ENCODE peak calls at places on chromosomes 12 and 14, in six cellular contexts. O is CD8-positive, alpha-beta T cell; A is right lobe of liver; L is adrenal gland; Q is OCI-LY7; K is cardiac muscle cell. P is an unnamed sample.
A peak's percentile ranks its signal among the peaks of the same experiment; 100 is the strongest.

GRCh38 chr14:22448035-22448904 is 140.8 kb downstream of the DAD1 start:
- DNase-seq in O (no peak), A (no peak), L (no peak), Q (peak; percentile 75), K (no peak), P (peak; percentile 42)

GRCh38 chr12:21776242-21776641 is 1.7 kb upstream of the KCNJ8 start:
- DNase-seq in O (no peak), A (peak; percentile 65), L (no peak), Q (no peak), K (peak; percentile 19), P (no peak)

GRCh38 chr14:81710232-81710845 is 176.7 kb upstream of the SEL1L start:
- DNase-seq in O (no peak), A (no peak), L (peak; percentile 45), Q (peak; percentile 52), K (peak; percentile 62), P (no peak)

GRCh38 chr14:72680853-72681640 is 212.9 kb downstream of the DPF3 start:
- DNase-seq in O (no peak), A (no peak), L (no peak), Q (no peak), K (no peak), P (no peak)

GRCh38 chr12:39930066-39930465 is 175.8 kb downstream of the SLC2A13 start:
- DNase-seq in O (no peak), A (no peak), L (no peak), Q (no peak), K (no peak), P (no peak)

GRCh38 chr12:33670284-33670683 is 230.7 kb upstream of the SYT10 start:
- DNase-seq in O (no peak), A (no peak), L (no peak), Q (no peak), K (no peak), P (no peak)

GRCh38 chr12:47361389-47362031 is 281.8 kb upstream of the AMIGO2 start:
- DNase-seq in O (no peak), A (no peak), L (peak; percentile 16), Q (peak; percentile 79), K (no peak), P (peak; percentile 21)

GRCh38 chr14:65115615-65116014 is 13.3 kb upstream of the MAX start:
- DNase-seq in O (no peak), A (no peak), L (no peak), Q (peak; percentile 18), K (no peak), P (no peak)

GRCh38 chr12:132561784-132562156 is 48.6 kb downstream of the LRCOL1 start:
- DNase-seq in O (no peak), A (no peak), L (no peak), Q (peak; percentile 48), K (peak; percentile 48), P (peak; percentile 56)

GRCh38 chr14:22391908-22392307 is 197.1 kb downstream of the DAD1 start:
- DNase-seq in O (no peak), A (no peak), L (peak; percentile 57), Q (peak; percentile 92), K (peak; percentile 68), P (peak; percentile 63)

GRCh38 chr14:83096092-83096491 is 1562.4 kb upstream of the SEL1L start:
- DNase-seq in O (no peak), A (no peak), L (no peak), Q (no peak), K (no peak), P (no peak)

GRCh38 chr14:23066368-23066767 is 9.0 kb upstream of the CDH24 start:
- DNase-seq in O (no peak), A (no peak), L (no peak), Q (no peak), K (no peak), P (no peak)

GRCh38 chr12:77847665-77848431 is 17.2 kb downstream of the NAV3 start:
- DNase-seq in O (no peak), A (no peak), L (no peak), Q (peak; percentile 85), K (no peak), P (no peak)

GRCh38 chr12:31970199-31970598 is 11.0 kb downstream of the RESF1 start:
- DNase-seq in O (no peak), A (no peak), L (no peak), Q (no peak), K (no peak), P (no peak)

GRCh38 chr12:116520801-116521471 is 38.2 kb upstream of the MAP1LC3B2 start:
- DNase-seq in O (no peak), A (no peak), L (no peak), Q (no peak), K (no peak), P (no peak)

GRCh38 chr12:82366182-82366581 is 7.9 kb downstream of the METTL25 start:
- DNase-seq in O (no peak), A (no peak), L (no peak), Q (no peak), K (no peak), P (no peak)

GRCh38 chr12:89690925-89691324 is 17.7 kb downstream of the ATP2B1 start:
- DNase-seq in O (no peak), A (no peak), L (no peak), Q (no peak), K (no peak), P (no peak)

GRCh38 chr14:50342211-50343080 is 30.3 kb downstream of the DMAC2L start:
- DNase-seq in O (no peak), A (peak; percentile 77), L (peak; percentile 84), Q (no peak), K (peak; percentile 43), P (peak; percentile 80)

GRCh38 chr14:52703225-52703624 is 3.8 kb upstream of the PSMC6 start:
- DNase-seq in O (no peak), A (no peak), L (peak; percentile 81), Q (no peak), K (no peak), P (no peak)

GRCh38 chr14:65156568-65157366 is 54.5 kb upstream of the MAX start:
- DNase-seq in O (no peak), A (no peak), L (peak; percentile 29), Q (peak; percentile 68), K (no peak), P (peak; percentile 74)

GRCh38 chr12:57213763-57214397 is 2.7 kb upstream of the NXPH4 start:
- DNase-seq in O (no peak), A (no peak), L (no peak), Q (no peak), K (no peak), P (no peak)

GRCh38 chr12:9064815-9065606 is 50.7 kb downstream of the A2M start:
- DNase-seq in O (no peak), A (peak; percentile 96), L (peak; percentile 89), Q (no peak), K (peak; percentile 73), P (peak; percentile 19)

GRCh38 chr14:104953097-104953496 is 25.1 kb downstream of the AHNAK2 start:
- DNase-seq in O (no peak), A (peak; percentile 40), L (no peak), Q (no peak), K (no peak), P (no peak)

GRCh38 chr12:63420206-63420644 is 248.1 kb downstream of the DPY19L2 start:
- DNase-seq in O (no peak), A (no peak), L (peak; percentile 55), Q (peak; percentile 67), K (peak; percentile 43), P (peak; percentile 38)

GRCh38 chr14:50603565-50603964 is 43.6 kb downstream of the ATL1 start:
- DNase-seq in O (no peak), A (no peak), L (no peak), Q (no peak), K (no peak), P (no peak)

GRCh38 chr14:87380054-87380453 is 612.9 kb downstream of the GALC start:
- DNase-seq in O (no peak), A (no peak), L (no peak), Q (no peak), K (no peak), P (no peak)

GRCh38 chr12:53225635-53226424 is 6.2 kb downstream of the RARG start:
- DNase-seq in O (no peak), A (no peak), L (no peak), Q (no peak), K (no peak), P (no peak)

GRCh38 chr14:101253948-101254347 is 307.3 kb upstream of the DIO3 start:
- DNase-seq in O (no peak), A (no peak), L (no peak), Q (no peak), K (no peak), P (no peak)

GRCh38 chr12:79452906-79453305 is 237.9 kb downstream of the PAWR start:
- DNase-seq in O (no peak), A (no peak), L (no peak), Q (no peak), K (no peak), P (no peak)

GRCh38 chr14:97298331-97298730 is 501.1 kb downstream of the VRK1 start:
- DNase-seq in O (no peak), A (no peak), L (no peak), Q (no peak), K (no peak), P (no peak)

GRCh38 chr14:97299661-97300060 is 502.5 kb downstream of the VRK1 start:
- DNase-seq in O (peak; percentile 15), A (no peak), L (no peak), Q (no peak), K (peak; percentile 8), P (no peak)

GRCh38 chr14:97306133-97306784 is 509.1 kb downstream of the VRK1 start:
- DNase-seq in O (no peak), A (no peak), L (no peak), Q (no peak), K (no peak), P (no peak)

GRCh38 chr14:97298775-97299174 is 501.6 kb downstream of the VRK1 start:
- DNase-seq in O (no peak), A (no peak), L (no peak), Q (no peak), K (no peak), P (no peak)

GRCh38 chr14:97301931-97302559 is 504.9 kb downstream of the VRK1 start:
- DNase-seq in O (no peak), A (no peak), L (no peak), Q (no peak), K (no peak), P (no peak)
- TF ChIP-seq CTCF in O (no peak), A (no peak), L (no peak), Q (no peak), K (no peak), P (no peak)

DNA sequence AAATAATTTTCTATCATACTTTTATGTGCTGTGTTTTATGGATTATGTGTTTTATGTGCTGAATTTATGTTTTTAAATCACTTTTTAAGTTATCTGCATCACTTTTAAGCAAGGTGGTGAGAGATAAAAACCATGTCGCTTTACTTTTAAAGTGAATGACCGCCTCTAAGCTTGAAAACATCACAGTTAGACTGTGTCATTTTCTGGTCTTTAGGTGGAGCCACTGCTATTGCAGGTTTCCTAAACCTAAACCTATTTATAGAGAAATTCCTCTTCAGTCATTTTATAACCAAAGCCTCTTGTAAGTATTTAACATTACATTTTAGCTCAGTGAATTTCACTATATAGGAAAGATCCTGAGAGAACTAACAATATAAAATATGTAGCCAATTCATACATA is 21.0 kb upstream of the MDM2 start:
- DNase-seq in O (no peak), A (no peak), L (no peak), Q (no peak), K (no peak), P (no peak)
- TF ChIP-seq CTCF in O (no peak), A (no peak), L (no peak), Q (peak; percentile 65), K (no peak), P (no peak)

GRCh38 chr14:77376771-77377501 is at the start of the genes SAMD15 and TMED8:
- DNase-seq in O (peak; percentile 75), A (peak; percentile 91), L (peak; percentile 82), Q (peak; percentile 87), K (peak; percentile 92), P (peak; percentile 95)
- TF ChIP-seq CTCF in O (no peak), A (peak; percentile 19), L (peak; percentile 6), Q (peak; percentile 31), K (peak; percentile 25), P (peak; percentile 23)

GRCh38 chr14:61694830-61695694 is at the start of gene HIF1A:
- DNase-seq in O (peak; percentile 88), A (peak; percentile 99), L (peak; percentile 99), Q (peak; percentile 99), K (peak; percentile 99), P (peak; percentile 96)
- TF ChIP-seq CTCF in O (no peak), A (no peak), L (no peak), Q (peak; percentile 40), K (peak; percentile 41), P (no peak)